ENCODE peak calls at places on chromosomes 4 and X, in four cellular contexts. One of them, this sample, is unnamed.

GRCh38 chrX:8204169-8204935 is 33.3 kb upstream of the VCX2 start:
- DNase-seq in kidney epithelial cell: no peak
- DNase-seq in ureter: no peak
- DNase-seq in suprapubic skin: no peak
- DNase-seq in this sample: no peak

GRCh38 chrX:24553016-24553415 is 87.9 kb downstream of the PDK3 start:
- DNase-seq in kidney epithelial cell: no peak
- DNase-seq in suprapubic skin: no peak
- DNase-seq in ureter: no peak
- DNase-seq in this sample: no peak

GRCh38 chr4:48588230-48588943 is 98.3 kb downstream of the ZAR1 start:
- DNase-seq in kidney epithelial cell: no peak
- DNase-seq in ureter: no peak
- DNase-seq in suprapubic skin: no peak
- DNase-seq in this sample: no peak

GRCh38 chr4:27066591-27066990 is 205.9 kb downstream of the STIM2 start:
- DNase-seq in suprapubic skin: no peak
- DNase-seq in kidney epithelial cell: no peak
- DNase-seq in ureter: peak; percentile 51
- DNase-seq in this sample: no peak

GRCh38 chr4:168679397-168680176 is 182.7 kb downstream of the PALLD start:
- DNase-seq in kidney epithelial cell: no peak
- DNase-seq in suprapubic skin: no peak
- DNase-seq in ureter: no peak
- DNase-seq in this sample: no peak

GRCh38 chr4:147768113-147768512 is 36.2 kb downstream of the ARHGAP10 start:
- DNase-seq in ureter: no peak
- DNase-seq in suprapubic skin: no peak
- DNase-seq in kidney epithelial cell: no peak
- DNase-seq in this sample: no peak

GRCh38 chr4:67638157-67638556 is 62.8 kb downstream of the UBA6 start:
- DNase-seq in ureter: no peak
- DNase-seq in kidney epithelial cell: no peak
- DNase-seq in suprapubic skin: no peak
- DNase-seq in this sample: no peak

GRCh38 chr4:121686265-121686664 is 10.5 kb downstream of the ANXA5 start:
- DNase-seq in ureter: no peak
- DNase-seq in kidney epithelial cell: no peak
- DNase-seq in suprapubic skin: no peak
- DNase-seq in this sample: no peak

GRCh38 chrX:65999563-66000148 is 40.2 kb downstream of the VSIG4 start:
- DNase-seq in suprapubic skin: no peak
- DNase-seq in kidney epithelial cell: no peak
- DNase-seq in ureter: no peak
- DNase-seq in this sample: no peak

GRCh38 chr4:147984065-147984777 is 252.3 kb downstream of the ARHGAP10 start:
- DNase-seq in kidney epithelial cell: no peak
- DNase-seq in suprapubic skin: no peak
- DNase-seq in ureter: no peak
- DNase-seq in this sample: no peak

GRCh38 chr4:113732923-113733527 is 28.5 kb downstream of the CAMK2D start:
- DNase-seq in suprapubic skin: no peak
- DNase-seq in ureter: no peak
- DNase-seq in kidney epithelial cell: no peak
- DNase-seq in this sample: no peak

GRCh38 chrX:154593201-154593600 is 8.3 kb downstream of the CTAG1A start:
- DNase-seq in kidney epithelial cell: no peak
- DNase-seq in suprapubic skin: no peak
- DNase-seq in ureter: no peak
- DNase-seq in this sample: no peak

GRCh38 chr4:170035231-170035630 is 9.0 kb upstream of the MFAP3L start:
- DNase-seq in kidney epithelial cell: no peak
- DNase-seq in suprapubic skin: no peak
- DNase-seq in ureter: no peak
- DNase-seq in this sample: peak; percentile 82

GRCh38 chr4:82981116-82981515 is 29.5 kb downstream of the LIN54 start:
- DNase-seq in kidney epithelial cell: no peak
- DNase-seq in suprapubic skin: no peak
- DNase-seq in ureter: no peak
- DNase-seq in this sample: no peak

GRCh38 chrX:29281078-29281742 is 694.0 kb downstream of the IL1RAPL1 start:
- DNase-seq in ureter: no peak
- DNase-seq in kidney epithelial cell: no peak
- DNase-seq in suprapubic skin: no peak
- DNase-seq in this sample: no peak

GRCh38 chrX:3230496-3230895 is 116.0 kb downstream of the MXRA5 start:
- DNase-seq in suprapubic skin: no peak
- DNase-seq in ureter: no peak
- DNase-seq in kidney epithelial cell: no peak
- DNase-seq in this sample: no peak

GRCh38 chrX:68822641-68823410 is 6.0 kb upstream of the EFNB1 start:
- DNase-seq in ureter: no peak
- DNase-seq in kidney epithelial cell: no peak
- DNase-seq in suprapubic skin: no peak
- DNase-seq in this sample: peak; percentile 70

GRCh38 chrX:8424941-8425340 is 39.7 kb upstream of the VCX3B start:
- DNase-seq in kidney epithelial cell: no peak
- DNase-seq in ureter: no peak
- DNase-seq in suprapubic skin: no peak
- DNase-seq in this sample: no peak

GRCh38 chr4:81069706-81070331 is 39.3 kb downstream of the BMP3 start:
- DNase-seq in kidney epithelial cell: peak; percentile 50
- DNase-seq in suprapubic skin: peak; percentile 73
- DNase-seq in ureter: peak; percentile 78
- DNase-seq in this sample: no peak

GRCh38 chrX:121254336-121254735 is 206.9 kb downstream of the GLUD2 start:
- DNase-seq in suprapubic skin: no peak
- DNase-seq in kidney epithelial cell: no peak
- DNase-seq in ureter: no peak
- DNase-seq in this sample: no peak

GRCh38 chr4:18075823-18076433 is 54.4 kb upstream of the LCORL start:
- DNase-seq in ureter: peak; percentile 43
- DNase-seq in suprapubic skin: no peak
- DNase-seq in kidney epithelial cell: no peak
- DNase-seq in this sample: no peak

GRCh38 chr4:100075486-100076270 is 114.6 kb downstream of the DDIT4L start:
- DNase-seq in kidney epithelial cell: no peak
- DNase-seq in suprapubic skin: no peak
- DNase-seq in ureter: no peak
- DNase-seq in this sample: no peak

GRCh38 chr4:142350886-142351285 is 495.2 kb downstream of the INPP4B start:
- DNase-seq in kidney epithelial cell: no peak
- DNase-seq in suprapubic skin: no peak
- DNase-seq in ureter: peak; percentile 46
- DNase-seq in this sample: no peak

GRCh38 chr4:77465271-77465670 is 140.3 kb upstream of the CXCL13 start:
- DNase-seq in suprapubic skin: no peak
- DNase-seq in ureter: no peak
- DNase-seq in kidney epithelial cell: no peak
- DNase-seq in this sample: no peak